ENCODE peak calls at places on chromosomes 11 and 22, in eight cellular contexts. P is A549; D is substantia nigra; R is CD4-positive, CD25-positive, alpha-beta regulatory T cell; S is kidney glomerular epithelial cell; E is astrocyte of the spinal cord; U is left cardiac atrium; N is AG10803. O is an unnamed sample.

GRCh38 chr11:24592342-24592741 is 95.5 kb downstream of the LUZP2 start:
- DNase-seq in P (no peak), D (no peak), R (no peak), S (no peak), E (no peak), U (no peak), N (no peak), O (no peak)

GRCh38 chr11:126414615-126415014 is 59.1 kb downstream of the ST3GAL4 start:
- DNase-seq in P (no peak), D (no peak), R (no peak), S (no peak), E (no peak), U (no peak), N (no peak), O (no peak)

GRCh38 chr11:18540207-18541009 is 13.7 kb upstream of the TSG101 start:
- DNase-seq in P (peak), D (no peak), R (peak), S (peak), E (peak), U (no peak), N (no peak), O (peak)

GRCh38 chr22:22392131-22392530 is 116.4 kb downstream of the ZNF280B start:
- DNase-seq in P (no peak), D (no peak), R (no peak), S (no peak), E (no peak), U (no peak), N (no peak), O (no peak)

GRCh38 chr11:78201096-78201495 is 12.4 kb downstream of the USP35 start:
- DNase-seq in P (no peak), D (no peak), R (no peak), S (no peak), E (no peak), U (no peak), N (no peak), O (no peak)

GRCh38 chr22:29964777-29965176 is 81.8 kb downstream of the MTMR3 start:
- DNase-seq in P (no peak), D (no peak), R (no peak), S (no peak), E (no peak), U (no peak), N (no peak), O (no peak)

GRCh38 chr22:39932918-39933649 is 27.1 kb upstream of the TMA7B start:
- DNase-seq in P (peak), D (no peak), R (peak), S (no peak), E (peak), U (no peak), N (peak), O (no peak)

GRCh38 chr22:36830601-36831000 is 13.8 kb upstream of the PVALB start:
- DNase-seq in P (no peak), D (no peak), R (no peak), S (no peak), E (no peak), U (no peak), N (no peak), O (no peak)

GRCh38 chr11:2890466-2891241 is 5.1 kb upstream of the CDKN1C start:
- DNase-seq in P (no peak), D (no peak), R (no peak), S (peak), E (peak), U (peak), N (no peak), O (no peak)

GRCh38 chr11:65853249-65853979 is 4.6 kb downstream of the CFL1 start:
- DNase-seq in P (no peak), D (no peak), R (no peak), S (no peak), E (no peak), U (no peak), N (no peak), O (no peak)

GRCh38 chr11:66188580-66188979 is 79.9 kb upstream of the RAB1B start:
- DNase-seq in P (no peak), D (no peak), R (no peak), S (no peak), E (peak), U (no peak), N (peak), O (no peak)

GRCh38 chr11:103079833-103080232 is 12.1 kb downstream of the DCUN1D5 start:
- DNase-seq in P (no peak), D (no peak), R (no peak), S (no peak), E (no peak), U (no peak), N (no peak), O (no peak)

GRCh38 chr22:39361495-39361894 is 11.7 kb downstream of the SYNGR1 start:
- DNase-seq in P (no peak), D (no peak), R (no peak), S (no peak), E (no peak), U (no peak), N (no peak), O (no peak)

GRCh38 chr11:45383229-45383628 is 97.1 kb upstream of the SYT13 start:
- DNase-seq in P (no peak), D (no peak), R (no peak), S (no peak), E (peak), U (no peak), N (peak), O (no peak)

GRCh38 chr22:37823134-37823985 is at the start of gene GALR3:
- DNase-seq in P (no peak), D (no peak), R (no peak), S (no peak), E (no peak), U (no peak), N (no peak), O (no peak)

GRCh38 chr22:44587004-44587793 is 89.2 kb upstream of the RTL6 start:
- DNase-seq in P (peak), D (no peak), R (no peak), S (peak), E (peak), U (peak), N (peak), O (peak)

GRCh38 chr11:2089536-2090165 is 49.5 kb downstream of the IGF2 start:
- DNase-seq in P (peak), D (no peak), R (peak), S (no peak), E (peak), U (no peak), N (peak), O (no peak)

GRCh38 chr11:61908730-61909622 is 8.4 kb downstream of the RAB3IL1 start:
- DNase-seq in P (no peak), D (no peak), R (no peak), S (no peak), E (no peak), U (peak), N (no peak), O (no peak)

GRCh38 chr11:123052884-123053721 is 8.8 kb downstream of the HSPA8 start:
- DNase-seq in P (no peak), D (no peak), R (no peak), S (no peak), E (no peak), U (no peak), N (no peak), O (no peak)

GRCh38 chr22:39360674-39361413 is 11.1 kb downstream of the SYNGR1 start:
- DNase-seq in P (peak), D (no peak), R (no peak), S (peak), E (peak), U (no peak), N (no peak), O (peak)

O was measured in PC-9.